ENCODE peak calls at places on chromosomes 11 and 22, in six cellular contexts. K, T, S, Q, M and W are unnamed samples.
A peak's percentile ranks its signal among the peaks of the same experiment; 100 is the strongest.

GRCh38 chr11:106917973-106918372 is 100.3 kb downstream of the GUCY1A2 start:
- DNase-seq in K (no peak), T (no peak), S (no peak), Q (no peak), M (no peak), W (no peak)

GRCh38 chr22:39427751-39428596 is 28.4 kb downstream of the TAB1 start:
- DNase-seq in K (no peak), T (no peak), S (no peak), Q (no peak), M (no peak), W (no peak)

GRCh38 chr22:19059481-19060278 is 62.5 kb downstream of the DGCR2 start:
- DNase-seq in K (no peak), T (no peak), S (no peak), Q (no peak), M (no peak), W (no peak)

GRCh38 chr11:104782377-104782754 is 115.9 kb downstream of the CASP12 start:
- DNase-seq in K (no peak), T (no peak), S (no peak), Q (no peak), M (no peak), W (no peak)

GRCh38 chr11:13928566-13929251 is 33.8 kb upstream of the SPON1 start:
- DNase-seq in K (no peak), T (no peak), S (no peak), Q (no peak), M (no peak), W (peak; percentile 88)

GRCh38 chr11:78080818-78081495 is 1.3 kb upstream of the NDUFC2 start:
- DNase-seq in K (no peak), T (no peak), S (no peak), Q (no peak), M (no peak), W (no peak)

GRCh38 chr11:110026823-110027626 is 66.2 kb upstream of the ZC3H12C start:
- DNase-seq in K (no peak), T (peak; percentile 82), S (no peak), Q (no peak), M (no peak), W (peak; percentile 32)

GRCh38 chr11:27672836-27673464 is 27.3 kb downstream of the BDNF start:
- DNase-seq in K (no peak), T (no peak), S (no peak), Q (no peak), M (no peak), W (no peak)

GRCh38 chr22:36027579-36027959 is 1.1 kb downstream of the RBFOX2 start:
- DNase-seq in K (no peak), T (no peak), S (no peak), Q (no peak), M (no peak), W (no peak)